ENCODE peak calls at places on chromosome 16, in six cellular contexts. One of them, this sample, is unnamed.

GRCh38 chr16:50841081-50841886 is 99.4 kb downstream of the CYLD start:
- DNase-seq in psoas muscle: no peak
- DNase-seq in heart right ventricle: no peak
- DNase-seq in MM.1S: no peak
- DNase-seq in K562: peak; percentile 90
- DNase-seq in cardiac muscle cell: peak; percentile 47
- DNase-seq in this sample: no peak

GRCh38 chr16:9650284-9650683 is 531.9 kb downstream of the GRIN2A start:
- DNase-seq in psoas muscle: no peak
- DNase-seq in cardiac muscle cell: no peak
- DNase-seq in K562: no peak
- DNase-seq in MM.1S: no peak
- DNase-seq in heart right ventricle: no peak
- DNase-seq in this sample: no peak

GRCh38 chr16:29900102-29900887 is at the start of gene ASPHD1:
- DNase-seq in cardiac muscle cell: peak; percentile 92
- DNase-seq in heart right ventricle: no peak
- DNase-seq in MM.1S: peak; percentile 73
- DNase-seq in K562: peak; percentile 91
- DNase-seq in psoas muscle: peak; percentile 61
- DNase-seq in this sample: peak; percentile 56

GRCh38 chr16:54815177-54815576 is 115.5 kb upstream of the IRX5 start:
- DNase-seq in psoas muscle: no peak
- DNase-seq in cardiac muscle cell: no peak
- DNase-seq in heart right ventricle: no peak
- DNase-seq in MM.1S: no peak
- DNase-seq in K562: no peak
- DNase-seq in this sample: no peak

GRCh38 chr16:4537376-4538066 is 1.1 kb downstream of the CDIP1 start:
- DNase-seq in MM.1S: no peak
- DNase-seq in psoas muscle: no peak
- DNase-seq in K562: no peak
- DNase-seq in heart right ventricle: peak; percentile 37
- DNase-seq in cardiac muscle cell: no peak
- DNase-seq in this sample: peak; percentile 21

GRCh38 chr16:52631711-52632110 is 84.8 kb upstream of the TOX3 start:
- DNase-seq in K562: no peak
- DNase-seq in psoas muscle: no peak
- DNase-seq in cardiac muscle cell: no peak
- DNase-seq in MM.1S: no peak
- DNase-seq in heart right ventricle: no peak
- DNase-seq in this sample: no peak

GRCh38 chr16:71360378-71360777 is 1.9 kb downstream of the CALB2 start:
- DNase-seq in MM.1S: no peak
- DNase-seq in psoas muscle: no peak
- DNase-seq in cardiac muscle cell: peak; percentile 95
- DNase-seq in K562: peak; percentile 37
- DNase-seq in heart right ventricle: no peak
- DNase-seq in this sample: no peak

GRCh38 chr16:19153876-19154275 is 14.2 kb upstream of the SYT17 start:
- DNase-seq in cardiac muscle cell: no peak
- DNase-seq in heart right ventricle: no peak
- DNase-seq in K562: peak; percentile 70
- DNase-seq in psoas muscle: no peak
- DNase-seq in MM.1S: peak; percentile 41
- DNase-seq in this sample: no peak

GRCh38 chr16:88965411-88965810 is 11.6 kb downstream of the CBFA2T3 start:
- DNase-seq in psoas muscle: peak; percentile 18
- DNase-seq in MM.1S: no peak
- DNase-seq in cardiac muscle cell: no peak
- DNase-seq in K562: no peak
- DNase-seq in heart right ventricle: no peak
- DNase-seq in this sample: no peak

DNA sequence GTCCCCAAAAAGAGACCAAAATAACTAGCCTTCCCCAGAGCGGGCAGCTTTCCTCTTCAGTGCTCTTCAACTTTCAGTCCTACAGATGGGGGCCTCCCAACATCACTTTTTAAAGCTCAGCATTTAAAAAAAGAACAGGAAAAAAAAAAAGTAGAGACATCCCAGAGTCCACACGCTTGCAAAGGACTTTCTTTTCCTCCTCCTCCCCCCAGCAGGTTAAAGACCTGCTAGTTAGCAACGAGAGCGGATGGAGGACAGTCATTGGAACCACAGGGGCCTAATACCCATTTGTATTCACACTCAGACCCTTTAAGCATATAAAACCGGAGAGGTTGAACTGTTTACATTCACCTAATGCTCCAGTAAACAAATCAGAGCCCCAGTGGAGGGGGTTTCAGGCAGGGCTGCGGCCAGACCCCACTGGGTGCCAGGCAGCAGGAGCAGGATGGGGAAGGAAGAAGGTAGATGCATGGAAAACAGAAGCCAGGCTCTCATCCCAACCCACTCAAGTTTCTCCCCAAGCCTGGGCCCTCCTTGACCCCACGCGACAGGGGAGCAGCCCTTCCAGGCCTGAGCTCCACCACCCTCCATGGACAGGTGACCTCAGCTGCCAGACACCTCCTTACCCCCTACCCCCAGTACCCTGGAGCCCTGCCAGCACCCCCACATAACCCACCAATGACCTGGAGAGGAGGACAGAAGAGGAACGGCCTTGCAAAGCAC is 15.2 kb downstream of the ZFHX3 start:
- DNase-seq in cardiac muscle cell: no peak
- DNase-seq in psoas muscle: no peak
- DNase-seq in heart right ventricle: no peak
- DNase-seq in MM.1S: no peak
- DNase-seq in K562: no peak
- DNase-seq in this sample: no peak
- H3K4me1 ChIP-seq in cardiac muscle cell: peaks cover 90% of the 10 kb centered on the region
- H3K4me1 ChIP-seq in psoas muscle: peaks cover 79% of the 10 kb centered on the region
- H3K4me1 ChIP-seq in heart right ventricle: peaks cover 65% of the 10 kb centered on the region
- H3K4me1 ChIP-seq in MM.1S: peaks cover 6% of the 10 kb centered on the region
- H3K4me1 ChIP-seq in K562: peaks cover 8% of the 10 kb centered on the region
- H3K4me1 ChIP-seq in this sample: no peaks in the 10 kb centered on the region

GRCh38 chr16:11737678-11738077 is 5.0 kb downstream of the TXNDC11 start:
- DNase-seq in heart right ventricle: no peak
- DNase-seq in cardiac muscle cell: no peak
- DNase-seq in psoas muscle: no peak
- DNase-seq in MM.1S: peak; percentile 23
- DNase-seq in K562: no peak
- DNase-seq in this sample: no peak
- TF ChIP-seq CTCF in heart right ventricle: no peak
- TF ChIP-seq CTCF in cardiac muscle cell: no peak
- TF ChIP-seq CTCF in psoas muscle: no peak
- TF ChIP-seq CTCF in MM.1S: no peak
- TF ChIP-seq CTCF in K562: no peak
- TF ChIP-seq CTCF in this sample: no peak

GRCh38 chr16:85900031-85900792 is 1.2 kb downstream of the IRF8 start:
- DNase-seq in MM.1S: no peak
- DNase-seq in K562: no peak
- DNase-seq in heart right ventricle: no peak
- DNase-seq in psoas muscle: no peak
- DNase-seq in cardiac muscle cell: no peak
- DNase-seq in this sample: peak; percentile 73
- H3K4me1 ChIP-seq in MM.1S: peaks cover 19% of the 10 kb centered on the region
- H3K4me1 ChIP-seq in K562: no peaks in the 10 kb centered on the region
- H3K4me1 ChIP-seq in heart right ventricle: peaks cover 15% of the 10 kb centered on the region
- H3K4me1 ChIP-seq in psoas muscle: peaks cover 6% of the 10 kb centered on the region
- H3K4me1 ChIP-seq in cardiac muscle cell: peaks cover 26% of the 10 kb centered on the region
- H3K4me1 ChIP-seq in this sample: peaks cover 7% of the 10 kb centered on the region

GRCh38 chr16:67177743-67178699 is 5.7 kb downstream of the MATCAP1 start:
- DNase-seq in K562: peak; percentile 60
- DNase-seq in MM.1S: peak; percentile 82
- DNase-seq in cardiac muscle cell: peak; percentile 70
- DNase-seq in psoas muscle: peak; percentile 81
- DNase-seq in heart right ventricle: peak; percentile 71
- DNase-seq in this sample: peak; percentile 87

GRCh38 chr16:67181346-67181745 is 2.4 kb downstream of the MATCAP1 start:
- DNase-seq in psoas muscle: no peak
- DNase-seq in cardiac muscle cell: peak; percentile 89
- DNase-seq in MM.1S: no peak
- DNase-seq in K562: no peak
- DNase-seq in heart right ventricle: no peak
- DNase-seq in this sample: no peak

GRCh38 chr16:67182288-67182687 is 1.5 kb downstream of the MATCAP1 start:
- DNase-seq in psoas muscle: no peak
- DNase-seq in heart right ventricle: no peak
- DNase-seq in cardiac muscle cell: no peak
- DNase-seq in K562: no peak
- DNase-seq in MM.1S: no peak
- DNase-seq in this sample: no peak

GRCh38 chr16:67180166-67180565 is 3.6 kb downstream of the MATCAP1 start:
- DNase-seq in K562: no peak
- DNase-seq in heart right ventricle: no peak
- DNase-seq in MM.1S: no peak
- DNase-seq in psoas muscle: no peak
- DNase-seq in cardiac muscle cell: no peak
- DNase-seq in this sample: no peak

GRCh38 chr16:67179421-67180080 is 4.2 kb downstream of the MATCAP1 start:
- DNase-seq in heart right ventricle: no peak
- DNase-seq in psoas muscle: no peak
- DNase-seq in K562: no peak
- DNase-seq in MM.1S: peak; percentile 7
- DNase-seq in cardiac muscle cell: no peak
- DNase-seq in this sample: no peak
- TF ChIP-seq CTCF in heart right ventricle: no peak
- TF ChIP-seq CTCF in psoas muscle: no peak
- TF ChIP-seq CTCF in K562: peak; percentile 47
- TF ChIP-seq CTCF in MM.1S: peak; percentile 10
- TF ChIP-seq CTCF in cardiac muscle cell: no peak
- TF ChIP-seq CTCF in this sample: no peak

DNA sequence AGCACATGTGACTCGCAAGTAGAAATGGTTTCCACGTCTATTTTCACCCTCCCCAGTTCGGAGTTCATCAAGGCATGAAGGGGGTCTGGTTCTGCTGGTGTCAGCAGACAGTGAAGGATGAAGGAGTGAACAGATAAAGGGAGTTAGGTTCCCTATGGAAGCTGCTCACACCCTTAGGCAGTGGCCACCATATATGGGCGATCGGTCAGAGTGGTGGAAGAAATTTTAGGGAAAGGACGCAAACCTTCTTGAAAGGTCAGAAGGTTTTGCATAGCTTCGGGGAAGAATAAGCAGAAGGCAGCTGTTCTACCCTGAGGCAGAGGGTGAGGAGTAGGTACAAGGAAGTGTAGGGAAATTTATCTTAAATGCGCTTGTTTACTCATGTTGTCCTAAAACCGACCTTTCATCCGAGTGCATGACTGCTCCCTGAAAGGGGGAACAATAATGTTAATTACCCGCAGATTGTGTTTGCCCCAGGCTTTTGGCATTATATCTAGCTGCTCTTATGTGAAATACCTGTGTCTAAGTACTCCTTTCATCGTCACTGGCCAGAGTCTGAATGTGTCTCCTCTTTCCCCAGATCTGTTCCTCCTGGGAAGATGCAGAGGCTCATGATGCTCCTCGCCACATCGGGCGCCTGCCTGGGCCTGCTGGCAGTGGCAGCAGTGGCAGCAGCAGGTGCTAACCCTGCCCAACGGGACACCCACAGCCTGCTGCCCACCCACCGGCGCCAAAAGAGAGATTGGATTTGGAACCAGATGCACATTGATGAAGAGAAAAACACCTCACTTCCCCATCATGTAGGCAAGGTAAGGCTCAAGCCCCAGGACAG is 12.5 kb downstream of the CDH5 start:
- DNase-seq in psoas muscle: no peak
- DNase-seq in cardiac muscle cell: no peak
- DNase-seq in K562: no peak
- DNase-seq in MM.1S: no peak
- DNase-seq in heart right ventricle: no peak
- DNase-seq in this sample: no peak
- H3K4me1 ChIP-seq in psoas muscle: no peaks in the 10 kb centered on the region
- H3K4me1 ChIP-seq in cardiac muscle cell: peaks cover 9% of the 10 kb centered on the region
- H3K4me1 ChIP-seq in K562: no peaks in the 10 kb centered on the region
- H3K4me1 ChIP-seq in MM.1S: no peaks in the 10 kb centered on the region
- H3K4me1 ChIP-seq in heart right ventricle: peaks cover 75% of the 10 kb centered on the region
- H3K4me1 ChIP-seq in this sample: no peaks in the 10 kb centered on the region

DNA sequence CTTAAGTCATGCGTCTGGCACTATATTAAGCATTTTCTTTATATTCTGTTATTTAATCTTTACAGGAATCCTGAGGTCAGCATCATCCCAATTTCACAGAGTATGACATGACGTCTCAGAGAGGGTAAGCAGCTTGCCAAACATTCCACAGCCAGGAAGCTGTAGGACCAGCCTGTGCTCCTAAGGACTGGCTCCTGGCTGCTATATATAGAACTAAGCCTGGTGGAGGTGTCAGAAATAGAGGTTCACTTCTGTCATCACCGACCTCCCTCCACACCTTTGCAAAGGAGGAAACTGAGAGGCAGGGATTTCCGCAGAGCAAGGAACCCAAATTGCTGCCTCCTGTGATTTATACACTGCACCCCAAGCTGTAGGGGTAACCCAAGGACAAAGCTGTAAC is 37.9 kb upstream of the NDRG4 start:
- DNase-seq in cardiac muscle cell: no peak
- DNase-seq in MM.1S: no peak
- DNase-seq in psoas muscle: no peak
- DNase-seq in heart right ventricle: no peak
- DNase-seq in K562: no peak
- DNase-seq in this sample: no peak
- TF ChIP-seq CTCF in cardiac muscle cell: no peak
- TF ChIP-seq CTCF in MM.1S: no peak
- TF ChIP-seq CTCF in psoas muscle: no peak
- TF ChIP-seq CTCF in heart right ventricle: no peak
- TF ChIP-seq CTCF in K562: no peak
- TF ChIP-seq CTCF in this sample: no peak

GRCh38 chr16:85534536-85535351 is 78.4 kb upstream of the GSE1 start:
- DNase-seq in psoas muscle: no peak
- DNase-seq in MM.1S: no peak
- DNase-seq in heart right ventricle: no peak
- DNase-seq in cardiac muscle cell: no peak
- DNase-seq in K562: no peak
- DNase-seq in this sample: no peak
- H3K4me1 ChIP-seq in psoas muscle: peaks cover 27% of the 10 kb centered on the region
- H3K4me1 ChIP-seq in MM.1S: no peaks in the 10 kb centered on the region
- H3K4me1 ChIP-seq in heart right ventricle: peaks cover 49% of the 10 kb centered on the region
- H3K4me1 ChIP-seq in cardiac muscle cell: peaks cover 78% of the 10 kb centered on the region
- H3K4me1 ChIP-seq in K562: peaks cover 54% of the 10 kb centered on the region
- H3K4me1 ChIP-seq in this sample: peaks cover 28% of the 10 kb centered on the region

GRCh38 chr16:86492961-86493639 is 17.2 kb upstream of the FOXF1 start:
- DNase-seq in MM.1S: no peak
- DNase-seq in psoas muscle: no peak
- DNase-seq in K562: no peak
- DNase-seq in heart right ventricle: no peak
- DNase-seq in cardiac muscle cell: no peak
- DNase-seq in this sample: no peak

GRCh38 chr16:86494039-86494564 is 16.2 kb upstream of the FOXF1 start:
- DNase-seq in K562: no peak
- DNase-seq in psoas muscle: no peak
- DNase-seq in cardiac muscle cell: no peak
- DNase-seq in MM.1S: no peak
- DNase-seq in heart right ventricle: no peak
- DNase-seq in this sample: no peak

GRCh38 chr16:86491643-86492030 is 18.7 kb upstream of the FOXF1 start:
- DNase-seq in MM.1S: no peak
- DNase-seq in cardiac muscle cell: no peak
- DNase-seq in heart right ventricle: no peak
- DNase-seq in psoas muscle: no peak
- DNase-seq in K562: no peak
- DNase-seq in this sample: no peak

GRCh38 chr16:86492267-86492960 is 17.9 kb upstream of the FOXF1 start:
- DNase-seq in MM.1S: no peak
- DNase-seq in psoas muscle: no peak
- DNase-seq in cardiac muscle cell: no peak
- DNase-seq in heart right ventricle: no peak
- DNase-seq in K562: no peak
- DNase-seq in this sample: no peak

GRCh38 chr16:86490859-86491642 is 19.3 kb upstream of the FOXF1 start:
- DNase-seq in K562: no peak
- DNase-seq in psoas muscle: no peak
- DNase-seq in MM.1S: no peak
- DNase-seq in heart right ventricle: no peak
- DNase-seq in cardiac muscle cell: no peak
- DNase-seq in this sample: no peak
- TF ChIP-seq CTCF in K562: no peak
- TF ChIP-seq CTCF in psoas muscle: no peak
- TF ChIP-seq CTCF in MM.1S: no peak
- TF ChIP-seq CTCF in heart right ventricle: no peak
- TF ChIP-seq CTCF in cardiac muscle cell: no peak
- TF ChIP-seq CTCF in this sample: no peak

This sample was measured in Peyer's patch.